ENCODE peak calls at places on chromosome 1, in six cellular contexts. L, P, J, K, I and Y are unnamed samples.

GRCh38 chr1:203175237-203176181 is at the start of gene MYBPH:
- DNase-seq in L (no peak), P (no peak), J (no peak), K (peak), I (no peak), Y (no peak)

GRCh38 chr1:159141584-159142518 is 29.6 kb upstream of the CADM3 start:
- DNase-seq in L (no peak), P (no peak), J (no peak), K (no peak), I (no peak), Y (peak)

GRCh38 chr1:78619446-78619802 is 824 bp upstream of the IFI44L start:
- DNase-seq in L (no peak), P (no peak), J (no peak), K (no peak), I (no peak), Y (no peak)

GRCh38 chr1:30242722-30243465 is 480.5 kb downstream of the MATN1 start:
- DNase-seq in L (no peak), P (no peak), J (no peak), K (no peak), I (no peak), Y (no peak)

GRCh38 chr1:85146972-85147359 is 53.9 kb downstream of the SYDE2 start:
- DNase-seq in L (no peak), P (no peak), J (no peak), K (no peak), I (no peak), Y (no peak)

GRCh38 chr1:119081267-119081666 is 59.2 kb downstream of the WARS2 start:
- DNase-seq in L (no peak), P (no peak), J (no peak), K (no peak), I (no peak), Y (no peak)

GRCh38 chr1:57079454-57080157 is 113.8 kb upstream of the C8B start:
- DNase-seq in L (no peak), P (no peak), J (no peak), K (no peak), I (no peak), Y (no peak)

GRCh38 chr1:117812868-117813511 is 116.4 kb downstream of the GDAP2 start:
- DNase-seq in L (no peak), P (no peak), J (no peak), K (no peak), I (no peak), Y (no peak)

GRCh38 chr1:206655471-206655882 is 20.1 kb downstream of the DYRK3 start:
- DNase-seq in L (no peak), P (no peak), J (peak), K (peak), I (no peak), Y (no peak)

GRCh38 chr1:197024460-197024859 is 42.6 kb downstream of the F13B start:
- DNase-seq in L (no peak), P (no peak), J (no peak), K (no peak), I (no peak), Y (no peak)

GRCh38 chr1:185681034-185681633 is 53.1 kb upstream of the HMCN1 start:
- DNase-seq in L (peak), P (peak), J (no peak), K (no peak), I (no peak), Y (peak)

GRCh38 chr1:183096889-183097288 is 73.7 kb downstream of the LAMC1 start:
- DNase-seq in L (peak), P (no peak), J (no peak), K (no peak), I (no peak), Y (no peak)

DNA sequence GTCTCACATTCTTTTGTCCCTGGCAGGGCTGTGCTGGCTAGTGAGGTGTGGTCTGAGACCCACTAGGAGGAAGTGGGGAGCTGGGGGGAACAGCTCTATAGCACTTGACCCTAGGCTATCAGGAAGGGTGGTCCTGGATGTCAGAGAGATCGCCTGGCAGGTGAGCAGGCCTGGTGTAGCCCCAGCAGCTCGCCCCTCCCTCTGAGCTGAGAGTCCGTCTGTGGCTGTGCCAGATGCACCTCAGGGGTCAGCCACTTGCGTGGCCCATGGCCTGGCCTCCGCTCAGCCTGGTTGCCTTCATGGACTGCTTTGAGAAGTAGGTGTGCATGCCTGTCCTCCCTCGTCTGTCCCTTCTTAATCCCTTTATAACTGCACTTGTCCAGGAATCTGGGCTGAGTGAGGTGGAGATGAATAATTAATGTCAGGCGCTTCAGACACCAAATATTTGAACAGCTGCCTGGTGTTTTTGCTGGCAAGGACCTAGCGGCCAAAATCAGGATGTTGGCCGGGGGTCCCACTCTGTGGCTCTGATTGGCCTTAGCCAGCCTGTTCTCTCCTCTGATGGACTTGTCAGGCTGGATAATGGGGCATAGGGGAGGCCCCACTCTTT is 30.5 kb downstream of the TMEM53 start:
- DNase-seq in L (no peak), P (no peak), J (no peak), K (no peak), I (no peak), Y (no peak)
- TF ChIP-seq POLR2A in L (no peak), P (no peak), J (no peak), K (no peak), I (no peak), Y (no peak)

GRCh38 chr1:220692436-220693228 is 2.5 kb downstream of the C1orf115 start:
- DNase-seq in L (no peak), P (no peak), J (no peak), K (no peak), I (no peak), Y (no peak)

GRCh38 chr1:220689696-220690095 is 467 bp upstream of the C1orf115 start:
- DNase-seq in L (no peak), P (no peak), J (no peak), K (no peak), I (no peak), Y (no peak)

GRCh38 chr1:220687809-220688208 is 2.4 kb upstream of the C1orf115 start:
- DNase-seq in L (no peak), P (no peak), J (no peak), K (no peak), I (no peak), Y (no peak)

GRCh38 chr1:220690140-220691038 is at the start of gene C1orf115:
- DNase-seq in L (peak), P (peak), J (peak), K (peak), I (no peak), Y (peak)

GRCh38 chr1:220691039-220691684 is 999 bp downstream of the C1orf115 start:
- DNase-seq in L (peak), P (no peak), J (no peak), K (no peak), I (no peak), Y (no peak)
- TF ChIP-seq POLR2A in L (peak), P (no peak), J (no peak), K (no peak), I (no peak), Y (no peak)

GRCh38 chr1:150578278-150579109 is 916 bp downstream of the MCL1 start:
- DNase-seq in L (peak), P (no peak), J (no peak), K (peak), I (no peak), Y (no peak)
- TF ChIP-seq POLR2A in L (peak), P (no peak), J (no peak), K (no peak), I (peak), Y (no peak)

GRCh38 chr1:201884472-201884871 is 4.2 kb upstream of the SHISA4 start:
- DNase-seq in L (peak), P (no peak), J (no peak), K (no peak), I (no peak), Y (no peak)

GRCh38 chr1:201887116-201887866 is 1.4 kb upstream of the SHISA4 start:
- DNase-seq in L (no peak), P (no peak), J (no peak), K (no peak), I (no peak), Y (no peak)

GRCh38 chr1:201888282-201889033 is at the start of gene SHISA4:
- DNase-seq in L (peak), P (peak), J (peak), K (peak), I (no peak), Y (peak)

GRCh38 chr1:201885531-201886075 is 3.1 kb upstream of the SHISA4 start:
- DNase-seq in L (peak), P (peak), J (no peak), K (peak), I (no peak), Y (peak)

GRCh38 chr1:201886103-201886885 is 2.4 kb upstream of the SHISA4 start:
- DNase-seq in L (peak), P (no peak), J (no peak), K (no peak), I (no peak), Y (no peak)
- TF ChIP-seq POLR2A in L (no peak), P (no peak), J (no peak), K (no peak), I (no peak), Y (no peak)

GRCh38 chr1:7302126-7302525 is 469.0 kb upstream of the VAMP3 start:
- DNase-seq in L (no peak), P (no peak), J (no peak), K (no peak), I (no peak), Y (no peak)
- TF ChIP-seq POLR2A in L (no peak), P (no peak), J (no peak), K (no peak), I (no peak), Y (no peak)

GRCh38 chr1:244652699-244653438 is at the start of gene DESI2:
- DNase-seq in L (peak), P (peak), J (peak), K (peak), I (peak), Y (peak)
- TF ChIP-seq POLR2A in L (peak), P (peak), J (peak), K (peak), I (peak), Y (peak)